ENCODE peak calls at places on chromosomes 5 and 9, in ten cellular contexts. Y is stimulated activated CD4-positive, alpha-beta T cell treated with anti-CD3 and anti-CD28 coated beads, Interleukin-12 subunit alpha, Interleukin-12 subunit beta, amount 100 ng/mL, for 4 hours; Q is cardiac muscle cell; H is activated CD8-positive, alpha-beta T cell treated with anti-CD3 and anti-CD28 coated beads, Interleukin-2, amount 10 ng/mL, durations not matched to agents 7 days and 5 days; M is ELR; T is pons; N is NCI-H1417; R is heart right ventricle; O is activated naive CD4-positive, alpha-beta T cell treated with anti-CD3 and anti-CD28 coated beads for 36 hours; K is transverse colon. E is an unnamed sample.

GRCh38 chr5:72293495-72294055 is 26.5 kb downstream of the MRPS27 start:
- DNase-seq in T (no peak), M (no peak), R (no peak), H (no peak), Q (no peak), Y (no peak), O (no peak), N (no peak), K (no peak), E (no peak)

GRCh38 chr5:58156977-58157701 is 302.7 kb downstream of the PLK2 start:
- DNase-seq in Q (peak), K (no peak), R (no peak), H (no peak), N (no peak), Y (no peak), T (no peak), O (no peak), M (peak), E (no peak)

GRCh38 chr9:128439273-128439672 is 16.5 kb upstream of the ODF2 start:
- DNase-seq in N (no peak), M (no peak), H (no peak), Q (no peak), T (no peak), R (no peak), O (no peak), Y (no peak), K (no peak), E (no peak)

GRCh38 chr5:43602456-43602817 is 543 bp upstream of the NNT start:
- DNase-seq in Y (no peak), Q (peak), K (peak), T (peak), H (peak), O (peak), N (peak), M (peak), R (no peak), E (peak)

GRCh38 chr5:1314564-1314982 is 19.7 kb upstream of the TERT start:
- DNase-seq in H (no peak), N (no peak), T (no peak), Y (no peak), R (no peak), O (no peak), K (no peak), Q (no peak), M (no peak), E (no peak)

GRCh38 chr9:138082918-138083636 is 205.5 kb downstream of the CACNA1B start:
- DNase-seq in Y (no peak), R (no peak), H (no peak), M (no peak), T (no peak), O (no peak), N (no peak), K (no peak), Q (no peak), E (no peak)

GRCh38 chr5:1119312-1119831 is 7.5 kb upstream of the SLC12A7 start:
- DNase-seq in H (no peak), M (no peak), O (no peak), T (no peak), R (no peak), N (no peak), Q (no peak), Y (no peak), K (peak), E (no peak)

GRCh38 chr5:108521841-108522506 is 140.1 kb upstream of the FBXL17 start:
- DNase-seq in Q (peak), T (peak), O (peak), K (no peak), Y (no peak), R (no peak), N (peak), H (peak), M (peak), E (peak)

GRCh38 chr9:116008278-116008677 is 145.3 kb upstream of the PAPPA start:
- DNase-seq in Q (no peak), Y (no peak), T (no peak), K (no peak), H (no peak), M (peak), N (no peak), O (no peak), R (no peak), E (peak)

GRCh38 chr5:57432876-57433275 is 49.7 kb downstream of the ACTBL2 start:
- DNase-seq in K (no peak), O (no peak), R (no peak), H (no peak), Q (peak), M (peak), T (no peak), Y (no peak), N (no peak), E (no peak)

GRCh38 chr9:120914953-120915352 is 11.6 kb downstream of the TRAF1 start:
- DNase-seq in R (no peak), K (no peak), N (no peak), H (no peak), O (no peak), T (no peak), Q (no peak), M (peak), Y (no peak), E (peak)

GRCh38 chr5:77641963-77642589 is 3.6 kb upstream of the OTP start:
- DNase-seq in Q (no peak), H (no peak), K (no peak), O (no peak), T (no peak), M (no peak), Y (no peak), N (peak), R (no peak), E (no peak)

GRCh38 chr9:114721491-114722362 is 39.7 kb upstream of the TEX48 start:
- DNase-seq in M (no peak), Y (no peak), R (no peak), N (no peak), Q (peak), T (no peak), H (no peak), O (no peak), K (no peak), E (no peak)

GRCh38 chr5:128100860-128101557 is 17.4 kb downstream of the SLC12A2 start:
- DNase-seq in Q (no peak), Y (no peak), T (peak), O (no peak), H (no peak), N (no peak), M (no peak), K (no peak), R (no peak), E (no peak)

GRCh38 chr9:98149422-98149821 is 30.4 kb upstream of the TRIM14 start:
- DNase-seq in O (no peak), R (no peak), M (no peak), H (no peak), N (no peak), Y (no peak), Q (no peak), K (no peak), T (no peak), E (no peak)

GRCh38 chr9:123302348-123303214 is 34.2 kb upstream of the STRBP start:
- DNase-seq in N (no peak), K (no peak), Q (peak), M (no peak), Y (no peak), O (peak), T (no peak), R (no peak), H (peak), E (no peak)

GRCh38 chr9:35366627-35367026 is 123.3 kb upstream of the RUSC2 start:
- DNase-seq in T (no peak), K (no peak), Q (no peak), H (no peak), Y (no peak), N (no peak), O (no peak), M (no peak), R (no peak), E (no peak)

GRCh38 chr9:135616621-135617537 is 22.5 kb downstream of the GLT6D1 start:
- DNase-seq in O (no peak), H (no peak), N (no peak), R (no peak), Q (no peak), M (no peak), Y (no peak), T (no peak), K (no peak), E (no peak)

GRCh38 chr5:75335952-75336624 is 932 bp upstream of the HMGCR start:
- DNase-seq in T (peak), K (peak), R (no peak), H (no peak), N (peak), M (peak), Y (no peak), O (no peak), Q (peak), E (peak)